ENCODE peak calls at places on chromosomes 5 and 9, in seven cellular contexts. C is IMR-90, J is mesendoderm, B is H9, Z is mesenchymal stem cell, E is trophoblast cell, M is H1. T is an unnamed sample.

GRCh38 chr5:53749611-53750010 is 189.2 kb downstream of the NDUFS4 start:
- DNase-seq in C (peak; percentile 21), J (no peak), B (no peak), Z (no peak), E (no peak), M (no peak), T (no peak)

GRCh38 chr9:130443456-130443801 is 1.3 kb upstream of the ASS1 start:
- DNase-seq in C (no peak), J (no peak), B (no peak), Z (no peak), E (no peak), M (no peak), T (no peak)

GRCh38 chr5:92629574-92629973 is 951.4 kb downstream of the NR2F1-AS1 start:
- DNase-seq in C (no peak), J (no peak), B (no peak), Z (no peak), E (no peak), M (no peak), T (no peak)

GRCh38 chr5:103374473-103374963 is 116.0 kb downstream of the MACIR start:
- DNase-seq in C (no peak), J (no peak), B (no peak), Z (no peak), E (no peak), M (no peak), T (no peak)

GRCh38 chr5:30390095-30390494 is 803.4 kb upstream of the CDH6 start:
- DNase-seq in C (no peak), J (peak; percentile 92), B (peak; percentile 29), Z (no peak), E (no peak), M (no peak), T (no peak)

GRCh38 chr5:125033602-125034001 is 287.2 kb upstream of the ZNF608 start:
- DNase-seq in C (no peak), J (no peak), B (no peak), Z (no peak), E (no peak), M (no peak), T (no peak)

GRCh38 chr5:179618923-179619554 is 4.4 kb downstream of the HNRNPH1 start:
- DNase-seq in C (no peak), J (no peak), B (no peak), Z (no peak), E (no peak), M (no peak), T (no peak)

GRCh38 chr5:75054110-75054930 is 2.0 kb upstream of the GCNT4 start:
- DNase-seq in C (peak; percentile 34), J (peak; percentile 93), B (peak; percentile 83), Z (no peak), E (no peak), M (peak; percentile 79), T (peak; percentile 38)

GRCh38 chr5:172303996-172304335 is 20.4 kb upstream of the UBTD2 start:
- DNase-seq in C (no peak), J (no peak), B (no peak), Z (no peak), E (no peak), M (no peak), T (no peak)

GRCh38 chr5:133599600-133599999 is 12.7 kb downstream of the FSTL4 start:
- DNase-seq in C (no peak), J (no peak), B (no peak), Z (no peak), E (no peak), M (no peak), T (no peak)

GRCh38 chr5:143708672-143709071 is 103.3 kb upstream of the HMHB1 start:
- DNase-seq in C (no peak), J (no peak), B (no peak), Z (no peak), E (no peak), M (no peak), T (no peak)

GRCh38 chr9:79465171-79465570 is 106.6 kb upstream of the TLE4 start:
- DNase-seq in C (no peak), J (peak; percentile 13), B (no peak), Z (no peak), E (no peak), M (no peak), T (no peak)

GRCh38 chr9:77449177-77450092 is 198.7 kb downstream of the GNA14 start:
- DNase-seq in C (peak; percentile 84), J (no peak), B (no peak), Z (peak; percentile 79), E (peak; percentile 2), M (no peak), T (no peak)

GRCh38 chr5:113378960-113379541 is 55.7 kb downstream of the TSSK1B start:
- DNase-seq in C (peak; percentile 62), J (peak; percentile 79), B (peak; percentile 71), Z (peak; percentile 72), E (peak; percentile 40), M (peak; percentile 76), T (peak; percentile 59)

GRCh38 chr5:146967646-146968045 is 89.1 kb upstream of the PPP2R2B start:
- DNase-seq in C (no peak), J (no peak), B (no peak), Z (no peak), E (no peak), M (no peak), T (no peak)

GRCh38 chr5:72940082-72940481 is 15.8 kb upstream of the FCHO2 start:
- DNase-seq in C (no peak), J (no peak), B (no peak), Z (no peak), E (no peak), M (no peak), T (no peak)

GRCh38 chr9:81351166-81351565 is 338.2 kb downstream of the TLE1 start:
- DNase-seq in C (no peak), J (no peak), B (no peak), Z (no peak), E (no peak), M (no peak), T (no peak)

GRCh38 chr5:53063176-53063575 is 46.4 kb downstream of the MOCS2 start:
- DNase-seq in C (peak; percentile 43), J (no peak), B (no peak), Z (peak; percentile 28), E (no peak), M (no peak), T (no peak)

GRCh38 chr5:93078082-93079038 is 502.7 kb downstream of the NR2F1-AS1 start:
- DNase-seq in C (peak; percentile 93), J (peak; percentile 11), B (no peak), Z (peak; percentile 90), E (peak; percentile 94), M (no peak), T (no peak)

GRCh38 chr9:88932766-88933165 is 58.5 kb upstream of the S1PR3 start:
- DNase-seq in C (no peak), J (peak; percentile 51), B (peak; percentile 82), Z (no peak), E (peak; percentile 87), M (peak; percentile 69), T (no peak)

GRCh38 chr5:179802950-179803562 is 3.6 kb downstream of the MGAT4B start:
- DNase-seq in C (no peak), J (no peak), B (no peak), Z (no peak), E (no peak), M (peak; percentile 59), T (no peak)

GRCh38 chr9:123337971-123338370 is 18.0 kb upstream of the CRB2 start:
- DNase-seq in C (no peak), J (no peak), B (no peak), Z (no peak), E (no peak), M (no peak), T (no peak)

GRCh38 chr5:1754531-1755220 is 45.0 kb downstream of the MRPL36 start:
- DNase-seq in C (no peak), J (no peak), B (peak; percentile 18), Z (no peak), E (no peak), M (peak; percentile 34), T (no peak)

GRCh38 chr5:138466900-138467710 is 1.8 kb downstream of the EGR1 start:
- DNase-seq in C (peak; percentile 38), J (no peak), B (no peak), Z (peak; percentile 62), E (no peak), M (no peak), T (no peak)

GRCh38 chr9:12739014-12739413 is 35.8 kb upstream of the LURAP1L start:
- DNase-seq in C (peak; percentile 36), J (peak; percentile 72), B (no peak), Z (peak; percentile 46), E (no peak), M (no peak), T (no peak)

GRCh38 chr5:73447234-73448071 is 1.1 kb downstream of the FOXD1 start:
- DNase-seq in C (peak; percentile 75), J (peak; percentile 67), B (peak; percentile 72), Z (peak; percentile 74), E (no peak), M (peak; percentile 78), T (no peak)

GRCh38 chr9:20683351-20684034 is 566 bp upstream of the FOCAD start:
- DNase-seq in C (peak; percentile 70), J (peak; percentile 63), B (no peak), Z (peak; percentile 91), E (peak; percentile 87), M (no peak), T (no peak)

GRCh38 chr5:128304121-128304520 is 220.6 kb downstream of the SLC12A2 start:
- DNase-seq in C (peak; percentile 73), J (no peak), B (no peak), Z (peak; percentile 69), E (no peak), M (no peak), T (no peak)

GRCh38 chr5:142428773-142429473 is 104.1 kb upstream of the SPRY4 start:
- DNase-seq in C (no peak), J (no peak), B (no peak), Z (no peak), E (no peak), M (no peak), T (no peak)

GRCh38 chr9:76453785-76454184 is 5.2 kb upstream of the GCNT1 start:
- DNase-seq in C (peak; percentile 83), J (no peak), B (no peak), Z (peak; percentile 64), E (peak; percentile 34), M (no peak), T (no peak)

GRCh38 chr5:170382790-170383189 is 6.4 kb downstream of the KCNMB1 start:
- DNase-seq in C (no peak), J (no peak), B (no peak), Z (no peak), E (no peak), M (no peak), T (no peak)
- H3K23ac ChIP-seq in C (no peak overlapping the region), J (no peak overlapping the region), B (no peak overlapping the region), Z (no peak overlapping the region), E (no peak overlapping the region), M (no peak overlapping the region), T (no peak overlapping the region)

GRCh38 chr9:37429441-37430285 is 7.2 kb downstream of the GRHPR start:
- DNase-seq in C (no peak), J (no peak), B (no peak), Z (no peak), E (no peak), M (no peak), T (no peak)
- H3K23ac ChIP-seq in C (no peak overlapping the region), J (no peak overlapping the region), B (no peak overlapping the region), Z (no peak overlapping the region), E (no peak overlapping the region), M (no peak overlapping the region), T (no peak overlapping the region)

GRCh38 chr5:174785120-174785680 is 60.8 kb downstream of the MSX2 start:
- DNase-seq in C (no peak), J (no peak), B (no peak), Z (no peak), E (no peak), M (no peak), T (no peak)
- H3K23ac ChIP-seq in C (no peak overlapping the region), J (no peak overlapping the region), B (no peak overlapping the region), Z (no peak overlapping the region), E (no peak overlapping the region), M (no peak overlapping the region), T (no peak overlapping the region)

GRCh38 chr9:68664036-68664435 is 41.0 kb upstream of the PIP5K1B start:
- DNase-seq in C (no peak), J (no peak), B (no peak), Z (no peak), E (no peak), M (no peak), T (no peak)
- H3K23ac ChIP-seq in C (no peak overlapping the region), J (no peak overlapping the region), B (no peak overlapping the region), Z (no peak overlapping the region), E (no peak overlapping the region), M (no peak overlapping the region), T (no peak overlapping the region)